ENCODE peak calls at places on chromosomes 7 and 10, in seven cellular contexts. One of them, this sample, is unnamed.

GRCh38 chr10:22230331-22230833 is 12.6 kb upstream of the EBLN1 start:
- DNase-seq in cortex of kidney: no peak
- DNase-seq in fibroblast of lung: peak
- DNase-seq in effector memory CD8-positive, alpha-beta T cell: no peak
- DNase-seq in WTC11: no peak
- DNase-seq in ecto neural progenitor cell: no peak
- DNase-seq in heart right ventricle: no peak
- DNase-seq in this sample: no peak

GRCh38 chr7:151689196-151689971 is 169.7 kb upstream of the RHEB start:
- DNase-seq in cortex of kidney: no peak
- DNase-seq in fibroblast of lung: peak
- DNase-seq in effector memory CD8-positive, alpha-beta T cell: no peak
- DNase-seq in WTC11: no peak
- DNase-seq in ecto neural progenitor cell: peak
- DNase-seq in heart right ventricle: peak
- DNase-seq in this sample: no peak

GRCh38 chr10:43781480-43782361 is 133.0 kb upstream of the ZNF32 start:
- DNase-seq in cortex of kidney: no peak
- DNase-seq in fibroblast of lung: peak
- DNase-seq in effector memory CD8-positive, alpha-beta T cell: no peak
- DNase-seq in WTC11: no peak
- DNase-seq in ecto neural progenitor cell: no peak
- DNase-seq in heart right ventricle: no peak
- DNase-seq in this sample: no peak

GRCh38 chr7:1953199-1954190 is 279.2 kb downstream of the MAD1L1 start:
- DNase-seq in cortex of kidney: no peak
- DNase-seq in fibroblast of lung: no peak
- DNase-seq in effector memory CD8-positive, alpha-beta T cell: no peak
- DNase-seq in WTC11: no peak
- DNase-seq in ecto neural progenitor cell: no peak
- DNase-seq in heart right ventricle: no peak
- DNase-seq in this sample: peak

GRCh38 chr10:47249881-47250280 is 50.1 kb upstream of the GDF10 start:
- DNase-seq in cortex of kidney: no peak
- DNase-seq in fibroblast of lung: no peak
- DNase-seq in effector memory CD8-positive, alpha-beta T cell: no peak
- DNase-seq in WTC11: no peak
- DNase-seq in ecto neural progenitor cell: no peak
- DNase-seq in heart right ventricle: no peak
- DNase-seq in this sample: no peak

GRCh38 chr10:4650109-4650508 is 175.9 kb upstream of the AKR1E2 start:
- DNase-seq in cortex of kidney: no peak
- DNase-seq in fibroblast of lung: peak
- DNase-seq in effector memory CD8-positive, alpha-beta T cell: no peak
- DNase-seq in WTC11: no peak
- DNase-seq in ecto neural progenitor cell: no peak
- DNase-seq in heart right ventricle: no peak
- DNase-seq in this sample: no peak

GRCh38 chr10:103849880-103850571 is 5.3 kb downstream of the SH3PXD2A start:
- DNase-seq in cortex of kidney: no peak
- DNase-seq in fibroblast of lung: peak
- DNase-seq in effector memory CD8-positive, alpha-beta T cell: no peak
- DNase-seq in WTC11: no peak
- DNase-seq in ecto neural progenitor cell: no peak
- DNase-seq in heart right ventricle: no peak
- DNase-seq in this sample: no peak

GRCh38 chr10:124142296-124142853 is 49.0 kb upstream of the CHST15 start:
- DNase-seq in cortex of kidney: no peak
- DNase-seq in fibroblast of lung: no peak
- DNase-seq in effector memory CD8-positive, alpha-beta T cell: no peak
- DNase-seq in WTC11: no peak
- DNase-seq in ecto neural progenitor cell: no peak
- DNase-seq in heart right ventricle: no peak
- DNase-seq in this sample: no peak

GRCh38 chr7:18513343-18513742 is 17.8 kb downstream of the HDAC9 start:
- DNase-seq in cortex of kidney: no peak
- DNase-seq in fibroblast of lung: no peak
- DNase-seq in effector memory CD8-positive, alpha-beta T cell: no peak
- DNase-seq in WTC11: no peak
- DNase-seq in ecto neural progenitor cell: no peak
- DNase-seq in heart right ventricle: no peak
- DNase-seq in this sample: no peak

GRCh38 chr7:140402178-140402835 is 1.6 kb upstream of the RAB19 start:
- DNase-seq in cortex of kidney: no peak
- DNase-seq in fibroblast of lung: peak
- DNase-seq in effector memory CD8-positive, alpha-beta T cell: no peak
- DNase-seq in WTC11: no peak
- DNase-seq in ecto neural progenitor cell: no peak
- DNase-seq in heart right ventricle: no peak
- DNase-seq in this sample: no peak

GRCh38 chr7:28046035-28046434 is 134.6 kb downstream of the JAZF1 start:
- DNase-seq in cortex of kidney: no peak
- DNase-seq in fibroblast of lung: no peak
- DNase-seq in effector memory CD8-positive, alpha-beta T cell: no peak
- DNase-seq in WTC11: no peak
- DNase-seq in ecto neural progenitor cell: no peak
- DNase-seq in heart right ventricle: no peak
- DNase-seq in this sample: no peak

GRCh38 chr7:130912910-130913720 is 179.1 kb upstream of the KLF14 start:
- DNase-seq in cortex of kidney: no peak
- DNase-seq in fibroblast of lung: peak
- DNase-seq in effector memory CD8-positive, alpha-beta T cell: peak
- DNase-seq in WTC11: no peak
- DNase-seq in ecto neural progenitor cell: no peak
- DNase-seq in heart right ventricle: peak
- DNase-seq in this sample: no peak

GRCh38 chr7:82507976-82508677 is 64.5 kb upstream of the CACNA2D1 start:
- DNase-seq in cortex of kidney: no peak
- DNase-seq in fibroblast of lung: no peak
- DNase-seq in effector memory CD8-positive, alpha-beta T cell: no peak
- DNase-seq in WTC11: peak
- DNase-seq in ecto neural progenitor cell: peak
- DNase-seq in heart right ventricle: no peak
- DNase-seq in this sample: no peak

GRCh38 chr7:87886875-87887274 is 10.6 kb downstream of the DBF4 start:
- DNase-seq in cortex of kidney: no peak
- DNase-seq in fibroblast of lung: peak
- DNase-seq in effector memory CD8-positive, alpha-beta T cell: no peak
- DNase-seq in WTC11: no peak
- DNase-seq in ecto neural progenitor cell: no peak
- DNase-seq in heart right ventricle: no peak
- DNase-seq in this sample: no peak

GRCh38 chr10:86068532-86069337 is 297.9 kb downstream of the GRID1 start:
- DNase-seq in cortex of kidney: no peak
- DNase-seq in fibroblast of lung: no peak
- DNase-seq in effector memory CD8-positive, alpha-beta T cell: no peak
- DNase-seq in WTC11: no peak
- DNase-seq in ecto neural progenitor cell: peak
- DNase-seq in heart right ventricle: no peak
- DNase-seq in this sample: peak

GRCh38 chr10:16698457-16698856 is 118.8 kb downstream of the RSU1 start:
- DNase-seq in cortex of kidney: no peak
- DNase-seq in fibroblast of lung: no peak
- DNase-seq in effector memory CD8-positive, alpha-beta T cell: no peak
- DNase-seq in WTC11: no peak
- DNase-seq in ecto neural progenitor cell: no peak
- DNase-seq in heart right ventricle: no peak
- DNase-seq in this sample: no peak

GRCh38 chr10:126060232-126060935 is 164.0 kb downstream of the FANK1 start:
- DNase-seq in cortex of kidney: no peak
- DNase-seq in fibroblast of lung: peak
- DNase-seq in effector memory CD8-positive, alpha-beta T cell: no peak
- DNase-seq in WTC11: no peak
- DNase-seq in ecto neural progenitor cell: no peak
- DNase-seq in heart right ventricle: peak
- DNase-seq in this sample: no peak

GRCh38 chr7:22399546-22399945 is 42.6 kb upstream of the RAPGEF5 start:
- DNase-seq in cortex of kidney: no peak
- DNase-seq in fibroblast of lung: no peak
- DNase-seq in effector memory CD8-positive, alpha-beta T cell: no peak
- DNase-seq in WTC11: no peak
- DNase-seq in ecto neural progenitor cell: no peak
- DNase-seq in heart right ventricle: no peak
- DNase-seq in this sample: no peak

GRCh38 chr7:139774376-139774775 is 3.4 kb downstream of the HIPK2 start:
- DNase-seq in cortex of kidney: no peak
- DNase-seq in fibroblast of lung: peak
- DNase-seq in effector memory CD8-positive, alpha-beta T cell: no peak
- DNase-seq in WTC11: no peak
- DNase-seq in ecto neural progenitor cell: no peak
- DNase-seq in heart right ventricle: no peak
- DNase-seq in this sample: no peak

GRCh38 chr7:100048680-100049079 is 894 bp upstream of the ZSCAN21 start:
- DNase-seq in cortex of kidney: no peak
- DNase-seq in fibroblast of lung: no peak
- DNase-seq in effector memory CD8-positive, alpha-beta T cell: no peak
- DNase-seq in WTC11: no peak
- DNase-seq in ecto neural progenitor cell: no peak
- DNase-seq in heart right ventricle: no peak
- DNase-seq in this sample: no peak

GRCh38 chr7:44145419-44145968 is 4.4 kb upstream of the MYL7 start:
- DNase-seq in cortex of kidney: no peak
- DNase-seq in fibroblast of lung: peak
- DNase-seq in effector memory CD8-positive, alpha-beta T cell: peak
- DNase-seq in WTC11: peak
- DNase-seq in ecto neural progenitor cell: peak
- DNase-seq in heart right ventricle: no peak
- DNase-seq in this sample: no peak

GRCh38 chr10:49178489-49179471 is 9.4 kb downstream of the TMEM273 start:
- DNase-seq in cortex of kidney: no peak
- DNase-seq in fibroblast of lung: no peak
- DNase-seq in effector memory CD8-positive, alpha-beta T cell: no peak
- DNase-seq in WTC11: no peak
- DNase-seq in ecto neural progenitor cell: peak
- DNase-seq in heart right ventricle: no peak
- DNase-seq in this sample: no peak

GRCh38 chr10:47206449-47207279 is 93.3 kb upstream of the GDF10 start:
- DNase-seq in cortex of kidney: no peak
- DNase-seq in fibroblast of lung: peak
- DNase-seq in effector memory CD8-positive, alpha-beta T cell: no peak
- DNase-seq in WTC11: no peak
- DNase-seq in ecto neural progenitor cell: no peak
- DNase-seq in heart right ventricle: no peak
- DNase-seq in this sample: no peak

This sample was measured in chondrocyte.